ENCODE peak calls at places on chromosomes 4 and X, in ten cellular contexts. D is cortex of kidney, N is AG08395, H is gastrocnemius medialis, Q is neural crest cell, X is GDM1, A is COLO829, G is Kasumi-1, O is endothelial cell, S is T-cell. Z is an unnamed sample.

GRCh38 chr4:139282375-139283075 is 2.5 kb upstream of the MGARP start:
- DNase-seq in N (peak), S (no peak), A (no peak), H (no peak), Q (no peak), O (no peak), X (no peak), G (no peak), D (no peak), Z (no peak)

GRCh38 chr4:108080752-108081151 is 88.0 kb downstream of the LEF1 start:
- DNase-seq in S (peak), A (no peak), X (no peak), H (no peak), O (no peak), Q (no peak), D (no peak), G (no peak), N (no peak), Z (no peak)

GRCh38 chrX:125681058-125681457 is 361.4 kb downstream of the TEX13C start:
- DNase-seq in Q (no peak), N (no peak), D (no peak), A (no peak), H (no peak), G (no peak), X (no peak), O (no peak), S (no peak), Z (no peak)

GRCh38 chr4:173461170-173461569 is 62.3 kb upstream of the SCRG1 start:
- DNase-seq in A (peak), N (no peak), Q (no peak), S (no peak), O (no peak), X (no peak), G (no peak), H (no peak), D (no peak), Z (no peak)

GRCh38 chrX:48598645-48599044 is 1.4 kb downstream of the WDR13 start:
- DNase-seq in H (no peak), D (no peak), O (no peak), S (no peak), N (no peak), Q (no peak), X (no peak), G (no peak), A (no peak), Z (no peak)

GRCh38 chr4:83370640-83370906 is 35.9 kb upstream of the HPSE start:
- DNase-seq in H (no peak), N (no peak), Q (no peak), D (no peak), G (no peak), A (no peak), O (no peak), X (no peak), S (no peak), Z (no peak)

GRCh38 chrX:40504801-40505605 is 75.8 kb upstream of the ATP6AP2 start:
- DNase-seq in O (no peak), N (peak), H (no peak), G (no peak), X (no peak), A (no peak), Q (no peak), S (no peak), D (no peak), Z (no peak)

GRCh38 chr4:38654273-38654672 is 9.7 kb upstream of the KLF3 start:
- DNase-seq in G (no peak), D (no peak), X (no peak), N (no peak), Q (no peak), A (no peak), H (no peak), S (peak), O (no peak), Z (no peak)

GRCh38 chrX:9865804-9866471 is 79.7 kb downstream of the SHROOM2 start:
- DNase-seq in A (no peak), D (no peak), Q (no peak), H (no peak), S (no peak), X (no peak), O (no peak), N (no peak), G (no peak), Z (no peak)

GRCh38 chr4:1099270-1099669 is 14.1 kb downstream of the RNF212 start:
- DNase-seq in A (no peak), G (no peak), S (no peak), D (no peak), O (no peak), H (no peak), N (no peak), X (no peak), Q (no peak), Z (no peak)

GRCh38 chr4:102809691-102810090 is 17.7 kb downstream of the UBE2D3 start:
- DNase-seq in O (no peak), H (no peak), N (no peak), D (no peak), Q (no peak), A (no peak), G (no peak), S (no peak), X (no peak), Z (no peak)

GRCh38 chr4:99853993-99854392 is 37.4 kb downstream of the DAPP1 start:
- DNase-seq in N (no peak), A (no peak), Q (no peak), H (no peak), O (no peak), G (no peak), D (no peak), X (no peak), S (no peak), Z (no peak)

GRCh38 chr4:182671749-182672148 is 245.4 kb downstream of the DCTD start:
- DNase-seq in G (no peak), S (no peak), A (no peak), H (no peak), N (no peak), Q (no peak), X (no peak), O (no peak), D (no peak), Z (no peak)

GRCh38 chr4:16545656-16546055 is 319.4 kb upstream of the TAPT1 start:
- DNase-seq in N (no peak), X (no peak), D (no peak), Q (no peak), A (no peak), G (no peak), H (no peak), S (no peak), O (no peak), Z (no peak)

GRCh38 chr4:113077611-113078010 is 28.2 kb downstream of the ANK2 start:
- DNase-seq in O (no peak), Q (no peak), H (no peak), X (no peak), A (no peak), S (no peak), G (no peak), D (no peak), N (no peak), Z (no peak)

GRCh38 chrX:79169484-79169883 is 25.0 kb downstream of the GPR174 start:
- DNase-seq in D (no peak), G (no peak), A (no peak), O (no peak), H (no peak), X (no peak), N (no peak), Q (no peak), S (no peak), Z (no peak)

GRCh38 chrX:156000361-156000926 is 2.9 kb downstream of the IL9R start:
- DNase-seq in G (no peak), D (no peak), O (no peak), N (no peak), Q (no peak), X (no peak), S (no peak), H (no peak), A (no peak), Z (no peak)

GRCh38 chr4:73704314-73705055 is 35.9 kb upstream of the CXCL8 start:
- DNase-seq in N (peak), S (no peak), H (peak), D (no peak), O (no peak), A (peak), G (peak), X (peak), Q (no peak), Z (no peak)

GRCh38 chr4:113976937-113977855 is 2.3 kb downstream of the ARSJ start:
- DNase-seq in D (no peak), X (no peak), Q (no peak), G (no peak), A (no peak), N (no peak), H (no peak), O (no peak), S (no peak), Z (no peak)

GRCh38 chrX:140091276-140091886 is 126.1 kb upstream of the CXorf66 start:
- DNase-seq in X (no peak), G (no peak), H (no peak), S (peak), A (no peak), N (peak), D (no peak), Q (peak), O (peak), Z (peak)